ENCODE peak calls at places on chromosome 11, in nine cellular contexts. S, B, N, G, A, P, M, E and L are unnamed samples.

GRCh38 chr11:20162340-20162739 is 2.1 kb upstream of the DBX1 start:
- DNase-seq in S (no peak), B (no peak), N (peak; percentile 62), G (no peak), A (no peak), P (no peak), M (no peak), E (peak; percentile 48), L (no peak)

GRCh38 chr11:82494988-82495432 is 238.7 kb downstream of the FAM181B start:
- DNase-seq in S (no peak), B (no peak), N (peak; percentile 55), G (no peak), A (no peak), P (no peak), M (peak; percentile 46), E (peak; percentile 75), L (no peak)

GRCh38 chr11:4881860-4882500 is at the start of gene OR51T1:
- DNase-seq in S (no peak), B (no peak), N (no peak), G (no peak), A (no peak), P (no peak), M (no peak), E (no peak), L (no peak)

GRCh38 chr11:86174101-86175046 is 70.2 kb upstream of the EED start:
- DNase-seq in S (no peak), B (no peak), N (peak; percentile 31), G (peak; percentile 69), A (peak; percentile 94), P (peak; percentile 18), M (peak; percentile 86), E (no peak), L (no peak)

GRCh38 chr11:69060005-69060404 is 11.3 kb downstream of the TPCN2 start:
- DNase-seq in S (no peak), B (no peak), N (no peak), G (no peak), A (peak; percentile 11), P (no peak), M (no peak), E (no peak), L (no peak)

GRCh38 chr11:75350743-75351540 is 519 bp downstream of the ARRB1 start:
- DNase-seq in S (peak; percentile 57), B (peak; percentile 61), N (peak; percentile 87), G (peak; percentile 57), A (peak; percentile 68), P (peak; percentile 49), M (peak; percentile 33), E (peak; percentile 74), L (peak; percentile 72)

GRCh38 chr11:108916935-108917334 is 252.1 kb downstream of the DDX10 start:
- DNase-seq in S (no peak), B (no peak), N (no peak), G (no peak), A (no peak), P (no peak), M (no peak), E (no peak), L (no peak)

GRCh38 chr11:57474751-57475115 is 14.4 kb downstream of the RTN4RL2 start:
- DNase-seq in S (no peak), B (no peak), N (peak; percentile 68), G (no peak), A (no peak), P (no peak), M (no peak), E (peak; percentile 49), L (no peak)

GRCh38 chr11:110200241-110200640 is 96.2 kb downstream of the RDX start:
- DNase-seq in S (no peak), B (no peak), N (peak; percentile 36), G (no peak), A (no peak), P (no peak), M (peak; percentile 90), E (peak; percentile 33), L (no peak)

GRCh38 chr11:110196241-110196754 is 100.1 kb downstream of the RDX start:
- DNase-seq in S (no peak), B (peak; percentile 20), N (peak; percentile 20), G (no peak), A (no peak), P (no peak), M (peak; percentile 97), E (no peak), L (no peak)

GRCh38 chr11:110199184-110199981 is 97.0 kb downstream of the RDX start:
- DNase-seq in S (no peak), B (no peak), N (peak; percentile 37), G (no peak), A (no peak), P (no peak), M (peak; percentile 30), E (no peak), L (no peak)

GRCh38 chr11:110198031-110198729 is 98.2 kb downstream of the RDX start:
- DNase-seq in S (no peak), B (no peak), N (peak; percentile 28), G (no peak), A (no peak), P (no peak), M (peak; percentile 54), E (no peak), L (no peak)

GRCh38 chr11:110196884-110197420 is 99.5 kb downstream of the RDX start:
- DNase-seq in S (no peak), B (no peak), N (peak; percentile 12), G (no peak), A (no peak), P (no peak), M (no peak), E (no peak), L (no peak)
- H3K4me1 ChIP-seq in S (no peaks in the 10 kb centered on the region), B (no peaks in the 10 kb centered on the region), N (peaks cover 3% of the 10 kb centered on the region), G (no peaks in the 10 kb centered on the region), A (no peaks in the 10 kb centered on the region), P (no peaks in the 10 kb centered on the region), M (peaks cover 77% of the 10 kb centered on the region), E (peaks cover 12% of the 10 kb centered on the region), L (no peaks in the 10 kb centered on the region)

DNA sequence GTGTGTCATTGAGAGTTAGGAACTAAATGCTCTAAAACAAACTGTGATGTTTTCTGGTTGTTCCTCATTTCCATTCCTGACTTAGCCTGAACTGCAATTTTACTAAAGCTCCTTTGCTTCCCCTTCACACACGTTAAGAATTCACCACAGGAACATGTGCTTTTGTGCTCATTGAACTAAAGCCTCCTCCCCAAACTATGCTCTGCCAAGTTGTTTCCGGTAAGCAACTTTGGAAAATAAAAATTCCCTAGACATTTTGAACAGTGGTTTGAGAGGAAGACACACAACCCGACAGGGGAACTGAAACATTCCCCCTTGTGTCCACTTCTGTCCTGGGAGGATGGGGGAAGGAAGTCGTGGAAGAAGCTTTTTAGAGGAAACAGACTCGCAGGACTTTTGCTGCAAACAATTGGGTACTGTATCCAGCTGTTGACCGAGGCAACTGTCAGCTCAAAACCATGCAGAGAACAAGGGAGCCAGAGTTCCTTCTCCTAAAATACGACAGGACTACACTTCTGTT is 66.9 kb downstream of the GAB2 start:
- DNase-seq in S (peak; percentile 42), B (no peak), N (no peak), G (no peak), A (no peak), P (peak; percentile 19), M (no peak), E (no peak), L (peak; percentile 30)
- H3K4me3 ChIP-seq in S (peak overlapping the region; percentile 13), B (no peak overlapping the region), N (no peak overlapping the region), G (peak overlapping the region; percentile 23), A (peak overlapping the region; percentile 45), P (no peak overlapping the region), M (no peak overlapping the region), E (no peak overlapping the region), L (no peak overlapping the region)

GRCh38 chr11:65207918-65208784 is 26.4 kb downstream of the CAPN1 start:
- DNase-seq in S (no peak), B (no peak), N (peak; percentile 28), G (no peak), A (no peak), P (no peak), M (no peak), E (no peak), L (no peak)

GRCh38 chr11:65210748-65211147 is 29.0 kb downstream of the CAPN1 start:
- DNase-seq in S (no peak), B (no peak), N (peak; percentile 31), G (no peak), A (no peak), P (no peak), M (no peak), E (no peak), L (no peak)

GRCh38 chr11:65210361-65210731 is 28.6 kb downstream of the CAPN1 start:
- DNase-seq in S (no peak), B (no peak), N (no peak), G (no peak), A (no peak), P (no peak), M (no peak), E (no peak), L (no peak)

GRCh38 chr11:65209711-65210360 is 28.1 kb downstream of the CAPN1 start:
- DNase-seq in S (no peak), B (no peak), N (peak; percentile 28), G (no peak), A (no peak), P (no peak), M (no peak), E (no peak), L (no peak)

DNA sequence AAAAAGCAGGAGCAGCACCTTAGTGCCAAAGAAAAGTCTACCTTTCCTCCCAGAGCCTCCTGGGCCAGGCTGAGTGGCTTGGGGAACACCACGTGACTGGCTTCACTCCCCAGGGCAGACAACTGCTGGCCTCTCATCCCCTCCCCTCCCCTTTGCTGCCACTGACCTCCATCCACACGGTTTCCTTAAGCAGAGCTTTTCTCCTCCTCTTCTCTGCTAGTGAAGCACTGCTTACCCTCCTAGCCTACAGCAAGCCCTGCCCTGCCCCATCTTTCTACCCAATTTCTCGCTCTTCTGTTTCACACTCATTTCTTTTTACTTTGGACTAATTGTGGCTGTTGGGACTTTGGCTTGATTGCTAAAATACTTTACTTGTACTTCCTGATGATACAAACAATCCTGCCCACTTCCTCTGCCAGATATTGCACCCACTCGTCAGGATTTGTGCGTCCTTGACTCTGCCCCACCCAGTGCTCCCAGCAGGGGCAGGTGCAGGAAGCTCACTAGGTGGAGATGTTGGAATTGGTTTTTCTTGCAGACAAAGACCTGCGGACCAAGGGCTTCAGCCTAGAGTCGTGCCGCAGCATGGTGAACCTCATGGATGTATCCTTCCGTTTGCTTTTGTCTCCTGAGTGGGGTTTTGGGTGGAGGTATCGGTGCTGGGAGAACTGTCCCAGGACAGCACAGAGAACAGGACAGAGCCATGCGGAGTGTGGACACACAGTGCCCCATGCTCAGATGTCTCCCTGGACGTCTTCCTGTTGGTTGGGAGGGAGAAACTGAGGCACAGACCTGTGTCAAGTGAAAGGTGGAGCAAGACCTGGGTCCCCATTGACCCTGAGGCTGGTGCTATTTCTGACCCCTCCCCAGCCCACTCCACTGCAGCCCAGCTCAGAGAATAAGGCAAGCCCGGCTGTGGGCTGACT is 27.3 kb downstream of the CAPN1 start:
- DNase-seq in S (no peak), B (peak; percentile 52), N (peak; percentile 32), G (no peak), A (no peak), P (no peak), M (no peak), E (no peak), L (peak; percentile 77)
- H3K4me1 ChIP-seq in S (no peaks in the 10 kb centered on the region), B (peaks cover 7% of the 10 kb centered on the region), N (peaks cover 5% of the 10 kb centered on the region), G (no peaks in the 10 kb centered on the region), A (no peaks in the 10 kb centered on the region), P (no peaks in the 10 kb centered on the region), M (no peaks in the 10 kb centered on the region), E (peaks cover 29% of the 10 kb centered on the region), L (peaks cover 14% of the 10 kb centered on the region)

DNA sequence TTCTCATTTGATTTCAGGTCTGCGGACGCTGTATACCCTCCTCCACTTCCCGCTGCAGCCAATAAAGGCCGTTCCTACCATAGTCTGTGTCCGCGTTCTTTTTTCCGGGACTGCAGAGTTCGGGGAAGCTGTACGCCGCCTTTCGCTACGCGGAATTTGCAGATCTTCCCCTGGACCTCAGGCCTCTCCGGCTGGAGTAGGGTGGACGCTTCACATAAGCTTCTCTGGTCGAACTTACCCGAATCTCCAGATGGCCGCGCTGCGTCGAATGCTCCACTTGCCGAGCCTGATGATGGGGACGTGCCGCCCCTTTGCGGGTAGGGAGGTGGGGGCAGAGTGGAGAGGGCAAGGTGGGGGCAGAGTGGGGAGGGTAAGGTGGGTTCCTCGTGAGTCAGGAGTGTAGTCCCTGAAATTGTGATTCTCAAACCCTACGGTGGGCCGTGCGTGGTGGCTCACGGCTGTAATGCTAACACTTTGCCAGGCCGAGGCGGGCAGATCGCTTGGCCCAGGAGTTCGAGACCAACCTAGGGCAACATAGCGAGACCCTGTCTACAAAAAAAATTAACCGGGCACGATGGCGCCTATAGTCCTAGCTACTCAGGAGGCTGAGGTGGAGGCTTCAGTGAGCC is 632 bp downstream of the CSKMT start:
- DNase-seq in S (peak; percentile 78), B (peak; percentile 54), N (peak; percentile 60), G (peak; percentile 51), A (peak; percentile 50), P (peak; percentile 67), M (no peak), E (peak; percentile 42), L (peak; percentile 64)
- H3K4me3 ChIP-seq in S (peak overlapping the region; percentile 58), B (peak overlapping the region; percentile 63), N (peak overlapping the region; percentile 91), G (peak overlapping the region; percentile 91), A (peak overlapping the region; percentile 89), P (peak overlapping the region; percentile 63), M (peak overlapping the region; percentile 98), E (peak overlapping the region; percentile 99), L (peak overlapping the region; percentile 87)